ENCODE peak calls at places on chromosomes 12 and 14, in four cellular contexts. T is trophoblast cell, K is mesenchymal stem cell, D is H1. L is an unnamed sample.

GRCh38 chr14:54796961-54797360 is 105.7 kb downstream of the GCH1 start:
- DNase-seq in T (no peak), K (peak; percentile 52), D (no peak), L (no peak)

GRCh38 chr14:68810173-68811153 is 17.6 kb upstream of the ZFP36L1 start:
- DNase-seq in T (no peak), D (no peak), K (no peak), L (no peak)

GRCh38 chr12:58310828-58311273 is 369.5 kb downstream of the ATP23 start:
- DNase-seq in D (no peak), K (peak; percentile 97), T (peak; percentile 92), L (no peak)

GRCh38 chr12:124422570-124423523 is 128.0 kb downstream of the RFLNA start:
- DNase-seq in K (peak; percentile 99), D (no peak), T (peak; percentile 42), L (no peak)

GRCh38 chr12:70828391-70828790 is 92.1 kb downstream of the PTPRR start:
- DNase-seq in K (no peak), D (no peak), T (no peak), L (no peak)

GRCh38 chr12:124497658-124498057 is 69.8 kb downstream of the NCOR2 start:
- DNase-seq in K (peak; percentile 95), D (no peak), T (peak; percentile 32), L (no peak)

GRCh38 chr14:91380610-91381371 is 36.8 kb downstream of the CCDC88C start:
- DNase-seq in T (no peak), D (no peak), K (no peak), L (no peak)

GRCh38 chr12:127600211-127600610 is 666.8 kb upstream of the TMEM132C start:
- DNase-seq in K (no peak), T (no peak), D (no peak), L (no peak)

GRCh38 chr12:116864371-116865160 is 16.7 kb downstream of the HRK start:
- DNase-seq in D (no peak), K (no peak), T (peak; percentile 88), L (no peak)

GRCh38 chr14:52377940-52378339 is 63.8 kb downstream of the PTGER2 start:
- DNase-seq in D (peak; percentile 65), K (no peak), T (no peak), L (no peak)

GRCh38 chr12:112022241-112023016 is 9.2 kb downstream of the ERP29 start:
- DNase-seq in T (no peak), D (no peak), K (no peak), L (no peak)

GRCh38 chr14:65500075-65500474 is 87.5 kb downstream of the FUT8 start:
- DNase-seq in K (no peak), D (no peak), T (no peak), L (no peak)

GRCh38 chr12:70120970-70121369 is 122.3 kb upstream of the CNOT2 start:
- DNase-seq in K (no peak), D (no peak), T (no peak), L (no peak)

GRCh38 chr12:98485792-98486347 is 29.5 kb upstream of the TMPO start:
- DNase-seq in D (no peak), T (peak; percentile 58), K (no peak), L (no peak)

DNA sequence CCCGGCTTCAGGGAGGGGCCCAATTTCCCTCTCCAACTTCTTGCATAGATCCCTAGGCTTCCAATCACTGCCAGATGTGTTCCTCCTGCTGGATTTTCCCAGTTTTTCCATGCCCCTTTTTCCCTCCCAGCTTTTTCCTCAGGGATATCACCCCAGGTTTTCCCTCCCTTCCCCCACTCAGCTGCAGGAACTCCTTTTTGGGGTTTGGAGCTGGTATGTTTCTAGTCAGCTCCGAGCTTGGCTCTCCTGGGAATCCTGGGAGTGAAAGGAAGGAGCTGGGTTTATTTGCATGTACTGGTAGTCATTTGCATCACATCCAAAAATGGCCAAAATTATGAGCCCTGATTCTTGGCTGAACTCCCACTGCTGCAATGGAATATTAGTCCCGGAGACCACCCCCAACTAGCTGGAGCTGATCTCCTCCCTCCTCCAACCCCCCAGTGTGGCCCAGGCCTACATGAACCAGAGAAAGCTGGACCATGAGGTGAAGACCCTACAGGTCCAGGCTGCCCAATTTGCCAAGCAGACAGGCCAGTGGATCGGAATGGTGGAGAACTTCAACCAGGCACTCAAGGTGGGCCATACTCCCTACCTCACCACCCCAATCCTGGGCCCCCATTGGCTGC is 1.4 kb upstream of the RDH5 start:
- DNase-seq in D (no peak), T (no peak), K (no peak), L (no peak)
- H3K27ac ChIP-seq in D (peak overlapping the region; percentile 65), T (no peak overlapping the region), K (no peak overlapping the region), L (peak overlapping the region; percentile 93)

DNA sequence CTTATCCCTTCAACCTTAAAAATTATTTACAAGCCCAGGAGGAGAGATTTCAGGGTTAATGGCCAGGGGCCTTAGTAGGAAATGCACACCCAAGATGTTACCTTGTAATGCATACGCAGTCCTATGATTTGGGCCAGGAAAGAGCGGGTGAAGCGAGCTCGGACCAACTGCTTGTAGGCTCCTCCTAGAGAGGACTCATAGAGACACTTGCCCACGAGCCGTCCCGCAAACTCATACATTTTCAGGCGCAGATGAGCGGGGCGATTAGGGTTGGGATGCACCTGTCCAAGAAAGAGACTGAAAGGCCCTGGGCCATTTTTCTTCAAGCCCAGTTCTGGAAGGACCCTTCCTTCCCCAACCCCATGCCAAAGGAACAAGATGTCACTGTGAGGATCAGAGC is 43.0 kb downstream of the AREL1 start:
- DNase-seq in D (no peak), K (no peak), T (no peak), L (no peak)
- H3K4me3 ChIP-seq in D (no peak overlapping the region), K (no peak overlapping the region), T (no peak overlapping the region), L (no peak overlapping the region)

GRCh38 chr14:22929104-22929847 is at the start of gene PRMT5:
- DNase-seq in T (peak; percentile 100), K (peak; percentile 100), D (peak; percentile 99), L (peak; percentile 100)
- H2BK12ac ChIP-seq in T (peak within 1 kb of the TSS; percentile 23), K (peak within 1 kb of the TSS; percentile 79), D (no peak within 1 kb of the TSS), L (no peak within 1 kb of the TSS)

GRCh38 chr12:52390739-52391617 is 5.5 kb upstream of the KRT84 start:
- DNase-seq in T (peak; percentile 48), D (peak; percentile 66), K (peak; percentile 21), L (no peak)
- H3K27ac ChIP-seq in T (no peak overlapping the region), D (no peak overlapping the region), K (no peak overlapping the region), L (no peak overlapping the region)